ENCODE peak calls at places on chromosomes 1 and 21, in seven cellular contexts. Z is neuronal stem cell, J is H1, E is trophoblast cell, B is H9, K is mesendoderm, D is mesenchymal stem cell. W is an unnamed sample.

GRCh38 chr1:8073116-8073855 is 47.2 kb upstream of the ERRFI1 start:
- DNase-seq in E (no peak), K (no peak), D (no peak), B (no peak), J (no peak), Z (no peak), W (no peak)

GRCh38 chr21:15414057-15414456 is 315.7 kb upstream of the USP25 start:
- DNase-seq in Z (no peak), E (no peak), B (no peak), J (no peak), K (no peak), D (no peak), W (no peak)

GRCh38 chr1:159009287-159009686 is 420 bp upstream of the IFI16 start:
- DNase-seq in D (no peak), Z (no peak), E (no peak), J (no peak), B (no peak), K (no peak), W (no peak)

GRCh38 chr1:68141079-68141800 is 90.8 kb upstream of the DIRAS3 start:
- DNase-seq in E (peak; percentile 51), J (no peak), D (peak; percentile 89), K (peak; percentile 85), Z (peak; percentile 75), B (no peak), W (peak; percentile 38)

GRCh38 chr1:43637267-43637666 is 12.7 kb upstream of the KDM4A start:
- DNase-seq in Z (no peak), D (no peak), J (no peak), K (no peak), B (no peak), E (no peak), W (no peak)

GRCh38 chr1:234686035-234686434 is 76.1 kb upstream of the IRF2BP2 start:
- DNase-seq in K (peak; percentile 25), B (no peak), E (no peak), J (no peak), Z (no peak), D (no peak), W (no peak)

GRCh38 chr1:26156285-26157038 is 2.4 kb upstream of the FAM110D start:
- DNase-seq in Z (no peak), B (peak; percentile 73), D (no peak), E (no peak), K (peak; percentile 89), J (no peak), W (no peak)

GRCh38 chr1:11847667-11848445 is at the start of gene NPPA:
- DNase-seq in J (no peak), D (no peak), E (no peak), B (no peak), Z (no peak), K (peak; percentile 27), W (peak; percentile 19)

GRCh38 chr1:54354899-54355298 is 51.3 kb downstream of the SSBP3 start:
- DNase-seq in Z (no peak), D (no peak), B (no peak), E (no peak), K (peak; percentile 76), J (no peak), W (no peak)

GRCh38 chr21:29928537-29928936 is 11.3 kb downstream of the GRIK1 start:
- DNase-seq in D (no peak), B (no peak), J (no peak), K (no peak), E (no peak), Z (no peak), W (no peak)

GRCh38 chr1:25727819-25728286 is 72.1 kb upstream of the SELENON start:
- DNase-seq in J (no peak), E (no peak), D (peak; percentile 57), B (no peak), K (peak; percentile 67), Z (no peak), W (peak; percentile 28)

GRCh38 chr1:24047101-24047459 is 64.9 kb downstream of the MYOM3 start:
- DNase-seq in K (peak; percentile 5), B (no peak), E (peak; percentile 41), D (no peak), J (no peak), Z (no peak), W (peak; percentile 55)

GRCh38 chr1:14479865-14480264 is 118.6 kb upstream of the KAZN start:
- DNase-seq in E (peak; percentile 95), B (no peak), D (no peak), Z (no peak), K (peak; percentile 45), J (no peak), W (no peak)

GRCh38 chr1:66552829-66553228 is 18.9 kb downstream of the SGIP1 start:
- DNase-seq in D (no peak), K (peak; percentile 58), B (peak; percentile 38), J (no peak), Z (no peak), E (no peak), W (no peak)

GRCh38 chr1:7607097-7607496 is 164.0 kb upstream of the VAMP3 start:
- DNase-seq in K (no peak), B (no peak), E (no peak), Z (no peak), D (no peak), J (no peak), W (no peak)

GRCh38 chr1:62076286-62076685 is 118.4 kb upstream of the L1TD1 start:
- DNase-seq in B (no peak), E (no peak), J (no peak), K (no peak), Z (no peak), D (peak; percentile 71), W (peak; percentile 63)

GRCh38 chr1:158098256-158098655 is 82.4 kb upstream of the CD1D start:
- DNase-seq in J (no peak), K (no peak), B (no peak), E (no peak), D (no peak), Z (no peak), W (no peak)

GRCh38 chr1:152110860-152111514 is 4.3 kb downstream of the TCHH start:
- DNase-seq in D (no peak), J (no peak), B (peak; percentile 70), E (peak; percentile 31), K (peak; percentile 76), Z (peak; percentile 20), W (peak; percentile 36)

GRCh38 chr1:211118407-211119102 is 15.4 kb downstream of the KCNH1 start:
- DNase-seq in D (no peak), B (no peak), E (no peak), J (no peak), Z (no peak), K (no peak), W (peak; percentile 39)

GRCh38 chr1:241932845-241933244 is 24.7 kb upstream of the BECN2 start:
- DNase-seq in J (no peak), D (no peak), Z (no peak), B (no peak), E (no peak), K (no peak), W (no peak)

GRCh38 chr1:231933711-231934626 is 307.4 kb downstream of the DISC1 start:
- DNase-seq in J (no peak), E (no peak), D (no peak), B (no peak), K (no peak), Z (no peak), W (no peak)

GRCh38 chr1:180674603-180675530 is 43.0 kb downstream of the XPR1 start:
- DNase-seq in B (no peak), Z (no peak), E (no peak), K (peak; percentile 39), J (no peak), D (peak; percentile 48), W (peak; percentile 79)

GRCh38 chr1:234998174-234998741 is 130.4 kb downstream of the TOMM20 start:
- DNase-seq in J (no peak), K (peak; percentile 74), Z (no peak), D (peak; percentile 41), E (peak; percentile 82), B (peak; percentile 79), W (no peak)

GRCh38 chr1:161506336-161507223 is 1.3 kb downstream of the FCGR2A start:
- DNase-seq in J (no peak), D (peak; percentile 57), K (no peak), B (no peak), E (peak; percentile 13), Z (no peak), W (peak; percentile 54)

GRCh38 chr1:154788241-154788870 is 81.7 kb downstream of the KCNN3 start:
- DNase-seq in D (no peak), B (no peak), K (no peak), E (no peak), Z (no peak), J (no peak), W (no peak)

GRCh38 chr1:184792450-184792969 is 37.9 kb upstream of the EDEM3 start:
- DNase-seq in J (no peak), K (no peak), Z (no peak), E (peak; percentile 7), D (peak; percentile 100), B (no peak), W (peak; percentile 99)

GRCh38 chr1:163528710-163529348 is 207.1 kb downstream of the NUF2 start:
- DNase-seq in K (peak; percentile 7), Z (no peak), B (no peak), J (no peak), D (peak; percentile 24), E (peak; percentile 5), W (peak; percentile 15)

GRCh38 chr1:168179411-168180147 is 817 bp downstream of the TIPRL start:
- DNase-seq in D (peak; percentile 52), J (no peak), Z (no peak), E (no peak), K (peak; percentile 28), B (no peak), W (peak; percentile 25)

GRCh38 chr1:164754088-164754600 is 195.2 kb downstream of the PBX1 start:
- DNase-seq in E (no peak), B (no peak), J (no peak), Z (no peak), K (no peak), D (no peak), W (peak; percentile 55)

GRCh38 chr1:29984544-29985375 is 738.6 kb downstream of the MATN1 start:
- DNase-seq in D (no peak), Z (no peak), J (no peak), B (no peak), E (no peak), K (peak; percentile 51), W (no peak)
- H3K4ac ChIP-seq in D (no peak overlapping the region), Z (no peak overlapping the region), J (no peak overlapping the region), B (no peak overlapping the region), E (no peak overlapping the region), K (no peak overlapping the region), W (no peak overlapping the region)

GRCh38 chr21:27740084-27740483 is 773.2 kb upstream of the ADAMTS5 start:
- DNase-seq in B (no peak), J (no peak), E (no peak), K (no peak), Z (no peak), D (no peak), W (no peak)
- H3K4ac ChIP-seq in B (no peak overlapping the region), J (no peak overlapping the region), E (no peak overlapping the region), K (no peak overlapping the region), Z (no peak overlapping the region), D (no peak overlapping the region), W (no peak overlapping the region)

DNA sequence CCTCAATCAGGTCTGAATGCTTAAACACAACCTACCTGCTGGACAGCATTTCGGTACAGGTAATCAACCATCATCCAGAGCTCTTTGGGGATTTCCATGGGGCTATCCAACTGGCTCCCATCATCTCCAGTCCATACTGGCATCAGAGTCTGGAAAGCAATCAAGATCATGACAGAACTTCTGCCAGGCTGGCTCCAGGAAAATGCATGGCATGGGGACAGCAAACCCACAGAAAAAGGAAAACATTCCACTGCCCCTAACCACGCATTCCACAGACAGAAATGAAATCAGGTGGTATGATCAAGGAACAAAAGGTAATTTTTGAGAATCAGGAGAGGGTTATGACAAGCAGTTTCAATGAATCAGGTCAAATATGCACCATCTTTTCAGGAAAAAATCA is 9.1 kb upstream of the MTF1 start:
- DNase-seq in J (no peak), B (no peak), D (no peak), Z (no peak), E (peak; percentile 38), K (no peak), W (no peak)
- H3K4ac ChIP-seq in J (no peak overlapping the region), B (no peak overlapping the region), D (no peak overlapping the region), Z (no peak overlapping the region), E (no peak overlapping the region), K (no peak overlapping the region), W (no peak overlapping the region)

GRCh38 chr1:209311770-209312169 is 271.7 kb upstream of the CAMK1G start:
- DNase-seq in Z (no peak), E (no peak), K (no peak), D (no peak), J (no peak), B (no peak), W (no peak)
- H3K4ac ChIP-seq in Z (no peak overlapping the region), E (no peak overlapping the region), K (no peak overlapping the region), D (no peak overlapping the region), J (no peak overlapping the region), B (no peak overlapping the region), W (no peak overlapping the region)